ENCODE peak calls at places on chromosome 10, in nine cellular contexts. Y is mesenchymal stem cell, X is GM23338, F is H9, M is IMR-90, C is mammary epithelial cell, T is fibroblast of lung, V is endothelial cell of umbilical vein, I is neuronal stem cell. W is an unnamed sample.

GRCh38 chr10:3207351-3207750 is 34.8 kb upstream of the PITRM1 start:
- DNase-seq in Y (no peak), X (no peak), F (no peak), M (no peak), C (no peak), T (no peak), V (no peak), I (no peak), W (no peak)

GRCh38 chr10:92972066-92972870 is 88.3 kb upstream of the CYP26C1 start:
- DNase-seq in Y (peak), X (no peak), F (no peak), M (peak), C (peak), T (peak), V (peak), I (no peak), W (peak)

GRCh38 chr10:75904499-75905283 is 473.3 kb downstream of the LRMDA start:
- DNase-seq in Y (peak), X (no peak), F (no peak), M (no peak), C (no peak), T (no peak), V (no peak), I (peak), W (no peak)

GRCh38 chr10:72089618-72090017 is 1.3 kb upstream of the SPOCK2 start:
- DNase-seq in Y (peak), X (no peak), F (no peak), M (no peak), C (no peak), T (peak), V (no peak), I (no peak), W (no peak)

GRCh38 chr10:500876-501275 is 188.6 kb downstream of the DIP2C start:
- DNase-seq in Y (no peak), X (no peak), F (no peak), M (peak), C (no peak), T (peak), V (peak), I (no peak), W (peak)

GRCh38 chr10:73262105-73262730 is 9.8 kb upstream of the MRPS16 start:
- DNase-seq in Y (peak), X (no peak), F (no peak), M (peak), C (peak), T (peak), V (peak), I (no peak), W (peak)

GRCh38 chr10:92387289-92387940 is 96.4 kb downstream of the MARCHF5 start:
- DNase-seq in Y (peak), X (peak), F (peak), M (peak), C (peak), T (peak), V (peak), I (peak), W (peak)

GRCh38 chr10:34407227-34407626 is 407.9 kb downstream of the PARD3 start:
- DNase-seq in Y (peak), X (no peak), F (no peak), M (peak), C (no peak), T (peak), V (peak), I (no peak), W (no peak)

GRCh38 chr10:113051456-113051855 is 101.4 kb downstream of the TCF7L2 start:
- DNase-seq in Y (no peak), X (no peak), F (no peak), M (peak), C (no peak), T (no peak), V (no peak), I (no peak), W (no peak)

GRCh38 chr10:61673360-61673759 is 10.6 kb downstream of the CABCOCO1 start:
- DNase-seq in Y (no peak), X (no peak), F (no peak), M (no peak), C (no peak), T (no peak), V (no peak), I (no peak), W (no peak)

GRCh38 chr10:84523509-84523908 is 195.1 kb downstream of the CCSER2 start:
- DNase-seq in Y (no peak), X (no peak), F (no peak), M (no peak), C (no peak), T (no peak), V (peak), I (no peak), W (peak)

GRCh38 chr10:117502421-117503169 is 40.0 kb upstream of the EMX2 start:
- DNase-seq in Y (no peak), X (no peak), F (peak), M (no peak), C (no peak), T (no peak), V (no peak), I (no peak), W (no peak)

GRCh38 chr10:100482181-100482833 is 19.5 kb downstream of the WNT8B start:
- DNase-seq in Y (peak), X (peak), F (peak), M (peak), C (peak), T (peak), V (peak), I (peak), W (peak)

GRCh38 chr10:95273393-95274312 is 17.1 kb downstream of the PDLIM1 start:
- DNase-seq in Y (peak), X (no peak), F (no peak), M (peak), C (peak), T (peak), V (peak), I (no peak), W (peak)

GRCh38 chr10:104434601-104435000 is 81.0 kb downstream of the CFAP58 start:
- DNase-seq in Y (no peak), X (no peak), F (no peak), M (peak), C (no peak), T (no peak), V (no peak), I (no peak), W (no peak)

GRCh38 chr10:26970667-26971066 is 109.9 kb upstream of the ABI1 start:
- DNase-seq in Y (no peak), X (no peak), F (no peak), M (no peak), C (no peak), T (no peak), V (no peak), I (no peak), W (no peak)

GRCh38 chr10:72981882-72982529 is 27.4 kb upstream of the PLA2G12B start:
- DNase-seq in Y (no peak), X (no peak), F (no peak), M (no peak), C (peak), T (no peak), V (no peak), I (no peak), W (no peak)

GRCh38 chr10:14386202-14386593 is 55.5 kb upstream of the FRMD4A start:
- DNase-seq in Y (peak), X (no peak), F (no peak), M (peak), C (peak), T (peak), V (no peak), I (no peak), W (peak)

GRCh38 chr10:118781536-118781935 is 26.8 kb upstream of the CACUL1 start:
- DNase-seq in Y (no peak), X (no peak), F (no peak), M (no peak), C (no peak), T (no peak), V (no peak), I (no peak), W (no peak)

GRCh38 chr10:43943119-43943824 is 294.6 kb upstream of the ZNF32 start:
- DNase-seq in Y (no peak), X (no peak), F (peak), M (no peak), C (no peak), T (no peak), V (no peak), I (no peak), W (no peak)

GRCh38 chr10:113473851-113474250 is 79.0 kb upstream of the HABP2 start:
- DNase-seq in Y (no peak), X (no peak), F (no peak), M (no peak), C (no peak), T (no peak), V (no peak), I (no peak), W (peak)

GRCh38 chr10:60937784-60938654 is 6.0 kb downstream of the RHOBTB1 start:
- DNase-seq in Y (peak), X (no peak), F (no peak), M (peak), C (no peak), T (peak), V (no peak), I (no peak), W (peak)

GRCh38 chr10:109274681-109275080 is 648.6 kb downstream of the XPNPEP1 start:
- DNase-seq in Y (no peak), X (peak), F (no peak), M (no peak), C (no peak), T (no peak), V (no peak), I (no peak), W (no peak)

GRCh38 chr10:101284171-101285092 is 55.2 kb upstream of the LBX1 start:
- DNase-seq in Y (no peak), X (peak), F (no peak), M (no peak), C (no peak), T (no peak), V (no peak), I (no peak), W (no peak)

GRCh38 chr10:100186813-100187212 is 984 bp upstream of the ERLIN1 start:
- DNase-seq in Y (peak), X (peak), F (no peak), M (no peak), C (no peak), T (no peak), V (no peak), I (no peak), W (peak)

GRCh38 chr10:71393841-71394475 is 2.8 kb upstream of the CDH23 start:
- DNase-seq in Y (no peak), X (no peak), F (peak), M (no peak), C (no peak), T (no peak), V (no peak), I (no peak), W (no peak)

GRCh38 chr10:44723654-44724053 is 187.5 kb upstream of the TMEM72 start:
- DNase-seq in Y (no peak), X (no peak), F (no peak), M (peak), C (peak), T (peak), V (no peak), I (no peak), W (peak)

GRCh38 chr10:91745086-91745831 is 53.0 kb upstream of the TNKS2 start:
- DNase-seq in Y (peak), X (peak), F (peak), M (no peak), C (peak), T (peak), V (no peak), I (peak), W (peak)

GRCh38 chr10:108612485-108612884 is 1310.8 kb downstream of the XPNPEP1 start:
- DNase-seq in Y (no peak), X (no peak), F (no peak), M (no peak), C (no peak), T (no peak), V (no peak), I (no peak), W (no peak)

GRCh38 chr10:15609291-15609690 is 110.4 kb downstream of the ITGA8 start:
- DNase-seq in Y (no peak), X (no peak), F (no peak), M (no peak), C (no peak), T (no peak), V (peak), I (no peak), W (peak)

GRCh38 chr10:28274475-28274874 is 28.4 kb downstream of the MPP7 start:
- DNase-seq in Y (no peak), X (no peak), F (no peak), M (no peak), C (no peak), T (no peak), V (no peak), I (no peak), W (no peak)
- H3K27ac ChIP-seq in Y (no peak), X (no peak), F (no peak), M (no peak), C (no peak), T (no peak), V (no peak), I (no peak), W (no peak)

GRCh38 chr10:6958723-6959122 is 378.6 kb upstream of the PRKCQ start:
- DNase-seq in Y (no peak), X (no peak), F (no peak), M (no peak), C (no peak), T (no peak), V (no peak), I (no peak), W (no peak)

GRCh38 chr10:6953131-6953834 is 373.2 kb upstream of the PRKCQ start:
- DNase-seq in Y (peak), X (no peak), F (no peak), M (peak), C (no peak), T (peak), V (no peak), I (no peak), W (no peak)

GRCh38 chr10:6958254-6958653 is 378.2 kb upstream of the PRKCQ start:
- DNase-seq in Y (no peak), X (no peak), F (no peak), M (no peak), C (no peak), T (no peak), V (no peak), I (no peak), W (no peak)

GRCh38 chr10:6957851-6958250 is 377.8 kb upstream of the PRKCQ start:
- DNase-seq in Y (no peak), X (no peak), F (no peak), M (no peak), C (no peak), T (no peak), V (no peak), I (no peak), W (no peak)

DNA sequence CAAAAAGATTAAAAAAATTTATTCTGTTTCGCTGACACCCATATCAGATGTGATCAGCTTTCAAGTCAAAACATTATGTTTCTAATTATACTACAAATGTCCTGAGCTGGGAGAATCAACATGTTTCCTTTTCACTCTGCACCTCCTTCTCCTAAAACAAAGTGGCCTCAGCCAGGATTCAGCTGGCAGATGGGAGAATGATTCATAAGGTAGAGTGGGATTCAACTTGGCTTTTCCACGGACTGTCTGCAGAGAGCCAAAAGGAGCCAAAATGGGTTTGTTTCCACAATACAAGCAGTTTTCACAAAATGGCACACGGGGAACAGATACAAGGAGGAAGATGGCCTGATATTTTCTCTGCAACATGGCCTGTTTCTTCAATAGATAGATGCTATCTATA is 376.5 kb upstream of the PRKCQ start:
- DNase-seq in Y (no peak), X (no peak), F (no peak), M (no peak), C (no peak), T (no peak), V (no peak), I (no peak), W (no peak)
- H2AFZ ChIP-seq in Y (no peak), X (peak), F (no peak), M (no peak), C (no peak), T (no peak), V (no peak), I (no peak), W (no peak)

DNA sequence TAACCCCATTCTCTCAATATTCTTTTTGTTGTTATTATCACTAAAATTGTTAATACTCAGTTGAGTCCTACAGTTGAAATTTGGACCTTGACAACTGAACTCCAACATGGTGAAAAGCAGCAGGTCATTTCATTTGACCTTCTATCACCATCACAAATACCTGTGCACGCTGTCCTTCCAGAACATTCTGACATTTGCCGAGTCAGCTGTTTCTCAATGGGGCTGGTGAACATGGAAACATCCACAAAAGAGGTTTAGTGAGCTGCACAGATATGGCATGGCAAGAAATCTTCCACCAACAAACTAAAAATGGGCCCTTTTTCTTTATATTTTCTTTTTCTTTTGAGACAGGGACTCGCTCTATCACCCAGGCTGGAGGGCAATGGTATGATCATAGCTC is 169.7 kb downstream of the ZNF438 start:
- DNase-seq in Y (no peak), X (no peak), F (no peak), M (no peak), C (no peak), T (no peak), V (no peak), I (no peak), W (no peak)
- H3K4me2 ChIP-seq in Y (no peak), X (no peak), F (no peak), M (no peak), C (no peak), T (peak), V (no peak), I (no peak), W (peak)

DNA sequence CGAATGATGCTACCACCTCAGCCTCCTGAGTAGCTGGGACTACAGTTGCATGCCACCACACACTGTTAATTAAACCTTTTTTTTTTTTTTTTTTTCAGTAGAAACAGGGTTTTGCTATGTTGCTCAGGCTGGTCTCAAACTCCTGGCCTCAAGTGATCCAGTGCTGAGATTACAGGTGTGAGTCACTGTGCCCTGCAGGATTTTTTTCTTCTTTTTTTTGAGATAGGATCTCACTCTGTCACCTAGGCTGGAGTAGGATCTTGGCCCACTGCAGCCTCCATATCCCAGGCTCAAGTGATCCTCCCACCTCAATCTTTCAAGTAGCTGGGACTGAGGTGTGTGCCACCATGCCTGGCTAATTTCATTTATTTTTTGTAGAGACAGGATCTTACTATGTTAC is 6.4 kb downstream of the ACTA2 start:
- DNase-seq in Y (no peak), X (no peak), F (no peak), M (no peak), C (no peak), T (no peak), V (no peak), I (no peak), W (no peak)
- H3K27ac ChIP-seq in Y (no peak), X (no peak), F (no peak), M (no peak), C (no peak), T (no peak), V (no peak), I (no peak), W (no peak)

GRCh38 chr10:86520871-86521619 is 547 bp downstream of the WAPL start:
- DNase-seq in Y (peak), X (peak), F (no peak), M (peak), C (peak), T (peak), V (peak), I (no peak), W (peak)
- H2AFZ ChIP-seq in Y (peak), X (peak), F (no peak), M (peak), C (peak), T (peak), V (peak), I (peak), W (peak)

GRCh38 chr10:124156524-124157225 is 63.3 kb upstream of the CHST15 start:
- DNase-seq in Y (peak), X (peak), F (peak), M (no peak), C (no peak), T (no peak), V (peak), I (no peak), W (no peak)
- H3K4me2 ChIP-seq in Y (no peak), X (no peak), F (no peak), M (no peak), C (no peak), T (peak), V (no peak), I (no peak), W (no peak)

DNA sequence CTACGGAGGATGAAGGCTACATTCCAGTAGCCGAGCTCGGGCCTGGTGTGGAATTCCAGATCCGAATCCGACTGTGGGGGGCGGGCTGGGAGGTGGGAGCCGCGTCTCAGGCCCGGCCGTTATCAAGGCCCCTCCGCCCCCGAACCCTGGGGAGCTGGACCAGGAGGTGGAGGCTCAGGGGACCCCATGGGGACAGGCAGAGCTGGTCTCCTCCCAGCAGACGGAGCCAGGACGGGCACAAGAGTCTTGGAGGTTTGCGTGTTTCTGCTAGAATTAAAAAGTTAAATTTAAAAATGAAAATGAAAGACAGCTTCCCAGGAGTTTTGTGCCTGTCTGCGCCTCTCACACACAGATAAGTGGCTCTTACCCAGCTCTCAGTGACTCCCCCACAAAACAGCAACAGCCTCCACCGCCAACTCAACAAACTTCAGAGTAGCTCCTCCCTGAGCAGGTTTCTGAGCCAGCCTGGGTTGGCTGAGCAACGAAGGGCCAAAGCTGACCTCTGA is 5.1 kb upstream of the UTF1 start:
- DNase-seq in Y (no peak), X (no peak), F (no peak), M (no peak), C (no peak), T (no peak), V (no peak), I (no peak), W (no peak)
- H3K27ac ChIP-seq in Y (no peak), X (no peak), F (no peak), M (no peak), C (no peak), T (no peak), V (no peak), I (no peak), W (no peak)

W was measured in GM23248.